ENCODE peak calls at places on chromosomes 13 and 19, in four cellular contexts. One of them, this sample, is unnamed.

GRCh38 chr13:31747966-31748365 is 8.6 kb downstream of the RXFP2 start:
- DNase-seq in GM12878: no peak
- DNase-seq in HEK293T: no peak
- DNase-seq in HepG2: no peak
- DNase-seq in this sample: no peak

GRCh38 chr13:98480915-98481510 is 95.9 kb downstream of the STK24 start:
- DNase-seq in GM12878: no peak
- DNase-seq in HEK293T: no peak
- DNase-seq in HepG2: no peak
- DNase-seq in this sample: peak; percentile 72

GRCh38 chr13:60213236-60213746 is 49.6 kb upstream of the DIAPH3 start:
- DNase-seq in GM12878: no peak
- DNase-seq in HEK293T: no peak
- DNase-seq in HepG2: no peak
- DNase-seq in this sample: no peak

GRCh38 chr19:30338878-30339623 is 33.1 kb upstream of the ZNF536 start:
- DNase-seq in GM12878: no peak
- DNase-seq in HEK293T: no peak
- DNase-seq in HepG2: no peak
- DNase-seq in this sample: no peak

GRCh38 chr13:75437582-75438318 is 44.2 kb downstream of the TBC1D4 start:
- DNase-seq in GM12878: no peak
- DNase-seq in HEK293T: peak; percentile 82
- DNase-seq in HepG2: no peak
- DNase-seq in this sample: peak; percentile 43

GRCh38 chr13:111637365-111637764 is 316.9 kb downstream of the TEX29 start:
- DNase-seq in GM12878: no peak
- DNase-seq in HEK293T: no peak
- DNase-seq in HepG2: no peak
- DNase-seq in this sample: no peak

GRCh38 chr19:46979103-46979769 is 40.4 kb upstream of the NPAS1 start:
- DNase-seq in GM12878: no peak
- DNase-seq in HEK293T: no peak
- DNase-seq in HepG2: no peak
- DNase-seq in this sample: no peak

GRCh38 chr19:8387688-8388611 is 2.2 kb upstream of the RAB11B start:
- DNase-seq in GM12878: no peak
- DNase-seq in HEK293T: no peak
- DNase-seq in HepG2: peak; percentile 97
- DNase-seq in this sample: peak; percentile 36

GRCh38 chr13:95207769-95208366 is 93.4 kb downstream of the ABCC4 start:
- DNase-seq in GM12878: no peak
- DNase-seq in HEK293T: no peak
- DNase-seq in HepG2: no peak
- DNase-seq in this sample: peak; percentile 47

GRCh38 chr19:4304509-4305252 is at the start of gene FSD1:
- DNase-seq in GM12878: no peak
- DNase-seq in HEK293T: peak; percentile 98
- DNase-seq in HepG2: no peak
- DNase-seq in this sample: peak; percentile 95

GRCh38 chr19:35278578-35279284 is 3.6 kb upstream of the HAMP start:
- DNase-seq in GM12878: no peak
- DNase-seq in HEK293T: no peak
- DNase-seq in HepG2: no peak
- DNase-seq in this sample: no peak

GRCh38 chr13:74575729-74576125 is 441.5 kb upstream of the KLF12 start:
- DNase-seq in GM12878: no peak
- DNase-seq in HEK293T: peak; percentile 86
- DNase-seq in HepG2: no peak
- DNase-seq in this sample: peak; percentile 27

GRCh38 chr19:33241091-33241529 is 15.5 kb upstream of the SLC7A10 start:
- DNase-seq in GM12878: no peak
- DNase-seq in HEK293T: no peak
- DNase-seq in HepG2: peak; percentile 29
- DNase-seq in this sample: no peak

GRCh38 chr13:85806553-85807175 is 7.4 kb upstream of the SLITRK6 start:
- DNase-seq in GM12878: no peak
- DNase-seq in HEK293T: peak; percentile 48
- DNase-seq in HepG2: peak; percentile 41
- DNase-seq in this sample: no peak

GRCh38 chr19:18660051-18660910 is 23.2 kb upstream of the CRTC1 start:
- DNase-seq in GM12878: no peak
- DNase-seq in HEK293T: no peak
- DNase-seq in HepG2: no peak
- DNase-seq in this sample: peak; percentile 60

GRCh38 chr13:36074659-36075058 is 56.5 kb downstream of the DCLK1 start:
- DNase-seq in GM12878: no peak
- DNase-seq in HEK293T: no peak
- DNase-seq in HepG2: no peak
- DNase-seq in this sample: no peak

GRCh38 chr13:38687246-38688229 is 661 bp downstream of the FREM2 start:
- DNase-seq in GM12878: no peak
- DNase-seq in HEK293T: peak; percentile 40
- DNase-seq in HepG2: no peak
- DNase-seq in this sample: no peak

GRCh38 chr19:13334801-13335481 is 171.3 kb downstream of the CACNA1A start:
- DNase-seq in GM12878: no peak
- DNase-seq in HEK293T: no peak
- DNase-seq in HepG2: no peak
- DNase-seq in this sample: no peak

GRCh38 chr13:47146136-47146535 is 249.3 kb upstream of the HTR2A start:
- DNase-seq in GM12878: no peak
- DNase-seq in HEK293T: no peak
- DNase-seq in HepG2: no peak
- DNase-seq in this sample: no peak

GRCh38 chr13:75963318-75963717 is 327.2 kb downstream of the LMO7 start:
- DNase-seq in GM12878: no peak
- DNase-seq in HEK293T: no peak
- DNase-seq in HepG2: peak; percentile 2
- DNase-seq in this sample: no peak

GRCh38 chr13:75405976-75406703 is 75.8 kb downstream of the TBC1D4 start:
- DNase-seq in GM12878: no peak
- DNase-seq in HEK293T: peak; percentile 53
- DNase-seq in HepG2: no peak
- DNase-seq in this sample: no peak

GRCh38 chr19:40283414-40284250 is 1.5 kb downstream of the AKT2 start:
- DNase-seq in GM12878: no peak
- DNase-seq in HEK293T: no peak
- DNase-seq in HepG2: peak; percentile 58
- DNase-seq in this sample: no peak

GRCh38 chr13:113145496-113145895 is 13.0 kb upstream of the PROZ start:
- DNase-seq in GM12878: no peak
- DNase-seq in HEK293T: no peak
- DNase-seq in HepG2: no peak
- DNase-seq in this sample: no peak

GRCh38 chr13:99198630-99199029 is 2.0 kb upstream of the UBAC2 start:
- DNase-seq in GM12878: no peak
- DNase-seq in HEK293T: no peak
- DNase-seq in HepG2: no peak
- DNase-seq in this sample: no peak

GRCh38 chr13:54287062-54287764 is 1258.6 kb downstream of the OLFM4 start:
- DNase-seq in GM12878: no peak
- DNase-seq in HEK293T: no peak
- DNase-seq in HepG2: no peak
- DNase-seq in this sample: no peak

GRCh38 chr19:34690372-34690771 is 12.9 kb downstream of the ZNF302 start:
- DNase-seq in GM12878: no peak
- DNase-seq in HEK293T: no peak
- DNase-seq in HepG2: no peak
- DNase-seq in this sample: no peak

GRCh38 chr19:48598996-48599626 is 7.4 kb upstream of the SPACA4 start:
- DNase-seq in GM12878: no peak
- DNase-seq in HEK293T: no peak
- DNase-seq in HepG2: no peak
- DNase-seq in this sample: no peak

GRCh38 chr13:30224732-30225131 is 82.6 kb downstream of the KATNAL1 start:
- DNase-seq in GM12878: no peak
- DNase-seq in HEK293T: no peak
- DNase-seq in HepG2: no peak
- DNase-seq in this sample: no peak

GRCh38 chr19:51944798-51945552 is 17.7 kb downstream of the ZNF613 start:
- DNase-seq in GM12878: no peak
- DNase-seq in HEK293T: no peak
- DNase-seq in HepG2: no peak
- DNase-seq in this sample: no peak

GRCh38 chr13:73835138-73835721 is 299.0 kb downstream of the KLF12 start:
- DNase-seq in GM12878: peak; percentile 30
- DNase-seq in HEK293T: peak; percentile 69
- DNase-seq in HepG2: peak; percentile 39
- DNase-seq in this sample: peak; percentile 26

GRCh38 chr13:35502456-35502855 is 26.0 kb upstream of the MAB21L1 start:
- DNase-seq in GM12878: no peak
- DNase-seq in HEK293T: no peak
- DNase-seq in HepG2: no peak
- DNase-seq in this sample: no peak

GRCh38 chr19:36093146-36093662 is 17.7 kb upstream of the OVOL3 start:
- DNase-seq in GM12878: peak; percentile 19
- DNase-seq in HEK293T: no peak
- DNase-seq in HepG2: no peak
- DNase-seq in this sample: no peak

GRCh38 chr13:112965103-112965502 is 3.9 kb upstream of the MCF2L start:
- DNase-seq in GM12878: no peak
- DNase-seq in HEK293T: no peak
- DNase-seq in HepG2: no peak
- DNase-seq in this sample: no peak

GRCh38 chr19:33064778-33065550 is at the start of gene RHPN2:
- DNase-seq in GM12878: no peak
- DNase-seq in HEK293T: peak; percentile 90
- DNase-seq in HepG2: peak; percentile 43
- DNase-seq in this sample: peak; percentile 96

GRCh38 chr13:24263652-24264051 is 45.7 kb upstream of the C1QTNF9 start:
- DNase-seq in GM12878: no peak
- DNase-seq in HEK293T: no peak
- DNase-seq in HepG2: peak; percentile 45
- DNase-seq in this sample: no peak
- TF ChIP-seq FOXK2 in GM12878: no peak
- TF ChIP-seq FOXK2 in HEK293T: no peak
- TF ChIP-seq FOXK2 in HepG2: no peak
- TF ChIP-seq FOXK2 in this sample: no peak

DNA sequence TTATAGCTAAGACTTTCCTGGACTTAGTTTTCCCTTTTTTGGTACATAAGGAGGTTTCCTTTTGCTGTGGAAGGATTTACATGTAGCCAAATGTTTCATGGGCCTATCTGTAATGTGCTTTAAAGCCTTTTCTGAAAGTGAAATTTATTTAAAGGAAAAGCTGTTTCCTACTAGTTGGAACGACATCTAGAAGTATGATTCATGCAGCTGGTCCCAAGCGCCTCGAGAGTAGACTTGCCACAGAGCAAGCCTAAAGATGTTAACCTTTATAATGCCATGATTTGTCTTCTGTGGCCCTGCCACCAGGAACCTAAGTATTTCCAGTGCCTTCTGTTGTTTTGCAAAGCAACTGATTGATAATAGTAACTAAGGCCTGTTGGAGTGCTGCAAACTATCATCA is 390.3 kb downstream of the DLEU7 start:
- DNase-seq in GM12878: no peak
- DNase-seq in HEK293T: no peak
- DNase-seq in HepG2: no peak
- DNase-seq in this sample: no peak
- TF ChIP-seq FOXK2 in GM12878: no peak
- TF ChIP-seq FOXK2 in HEK293T: no peak
- TF ChIP-seq FOXK2 in HepG2: no peak
- TF ChIP-seq FOXK2 in this sample: no peak

GRCh38 chr19:42155796-42156195 is 23.6 kb upstream of the POU2F2 start:
- DNase-seq in GM12878: no peak
- DNase-seq in HEK293T: no peak
- DNase-seq in HepG2: no peak
- DNase-seq in this sample: no peak
- TF ChIP-seq FOXK2 in GM12878: no peak
- TF ChIP-seq FOXK2 in HEK293T: no peak
- TF ChIP-seq FOXK2 in HepG2: no peak
- TF ChIP-seq FOXK2 in this sample: no peak

DNA sequence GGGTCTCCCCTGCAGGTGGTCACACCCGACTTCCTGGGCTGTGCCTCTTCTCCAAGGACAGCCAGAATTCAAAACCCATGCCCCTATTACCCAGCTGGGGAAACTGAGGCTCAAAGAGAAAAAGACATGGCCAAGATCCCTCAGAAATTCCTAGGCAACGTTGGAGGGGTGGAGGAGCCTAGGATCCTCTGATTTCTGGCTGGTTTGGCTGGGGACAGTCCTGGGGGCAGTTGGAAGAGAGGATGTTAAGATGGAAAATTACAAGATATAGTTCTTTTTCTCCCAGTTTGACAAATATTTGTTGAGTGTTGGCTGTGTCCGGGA is 2.4 kb downstream of the VASP start:
- DNase-seq in GM12878: no peak
- DNase-seq in HEK293T: no peak
- DNase-seq in HepG2: no peak
- DNase-seq in this sample: no peak
- TF ChIP-seq FOXK2 in GM12878: no peak
- TF ChIP-seq FOXK2 in HEK293T: no peak
- TF ChIP-seq FOXK2 in HepG2: no peak
- TF ChIP-seq FOXK2 in this sample: no peak

DNA sequence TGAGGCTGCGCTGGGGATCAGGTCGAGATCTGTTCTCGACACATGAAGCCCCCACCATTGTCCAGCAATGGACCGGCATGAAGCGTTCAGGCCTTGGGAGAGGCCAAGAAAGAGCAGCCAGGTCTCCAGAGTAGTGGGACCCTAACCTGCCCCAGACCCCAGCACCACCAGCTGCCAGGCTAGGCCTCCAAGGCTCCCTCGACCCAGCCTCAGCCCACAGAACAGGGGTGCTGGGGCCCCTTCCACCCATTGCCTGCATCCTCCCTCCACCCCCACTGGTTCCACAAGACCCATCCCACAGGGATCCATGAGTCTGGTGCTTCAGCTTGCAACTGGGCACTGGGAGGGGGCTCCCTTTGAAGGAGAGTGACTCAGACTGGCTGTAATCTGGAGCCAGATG is 120.3 kb downstream of the TUBA3C start:
- DNase-seq in GM12878: no peak
- DNase-seq in HEK293T: no peak
- DNase-seq in HepG2: no peak
- DNase-seq in this sample: no peak
- TF ChIP-seq FOXK2 in GM12878: no peak
- TF ChIP-seq FOXK2 in HEK293T: no peak
- TF ChIP-seq FOXK2 in HepG2: no peak
- TF ChIP-seq FOXK2 in this sample: no peak

GRCh38 chr13:67140006-67140405 is 90.1 kb downstream of the PCDH9 start:
- DNase-seq in GM12878: no peak
- DNase-seq in HEK293T: no peak
- DNase-seq in HepG2: no peak
- DNase-seq in this sample: no peak

GRCh38 chr13:67138937-67139336 is 91.2 kb downstream of the PCDH9 start:
- DNase-seq in GM12878: no peak
- DNase-seq in HEK293T: no peak
- DNase-seq in HepG2: no peak
- DNase-seq in this sample: no peak

GRCh38 chr13:67137044-67137735 is 92.9 kb downstream of the PCDH9 start:
- DNase-seq in GM12878: no peak
- DNase-seq in HEK293T: no peak
- DNase-seq in HepG2: no peak
- DNase-seq in this sample: no peak

GRCh38 chr13:67136157-67136556 is 94.0 kb downstream of the PCDH9 start:
- DNase-seq in GM12878: no peak
- DNase-seq in HEK293T: peak; percentile 58
- DNase-seq in HepG2: no peak
- DNase-seq in this sample: peak; percentile 15

GRCh38 chr13:67139551-67139950 is 90.6 kb downstream of the PCDH9 start:
- DNase-seq in GM12878: no peak
- DNase-seq in HEK293T: peak; percentile 56
- DNase-seq in HepG2: no peak
- DNase-seq in this sample: no peak
- TF ChIP-seq FOXK2 in GM12878: no peak
- TF ChIP-seq FOXK2 in HEK293T: no peak
- TF ChIP-seq FOXK2 in HepG2: no peak
- TF ChIP-seq FOXK2 in this sample: no peak